ENCODE peak calls at places on chromosomes 11 and 22, in five cellular contexts. J is cardiac muscle cell, F is skeletal muscle cell, N is IMR-90, Q is psoas muscle. C is an unnamed sample.

GRCh38 chr11:119107538-119108150 is 500 bp downstream of the C2CD2L start:
- DNase-seq in J (no peak), F (no peak), N (no peak), Q (no peak), C (no peak)

GRCh38 chr11:83195176-83195531 is 1.6 kb downstream of the ANKRD42 start:
- DNase-seq in J (no peak), F (no peak), N (peak), Q (no peak), C (no peak)

GRCh38 chr11:359181-359714 is 10.1 kb upstream of the B4GALNT4 start:
- DNase-seq in J (no peak), F (no peak), N (no peak), Q (no peak), C (no peak)

GRCh38 chr11:12854297-12854661 is 154.8 kb upstream of the RASSF10 start:
- DNase-seq in J (no peak), F (no peak), N (no peak), Q (no peak), C (no peak)

GRCh38 chr22:24140357-24140756 is 40.9 kb upstream of the SUSD2 start:
- DNase-seq in J (no peak), F (no peak), N (peak), Q (no peak), C (no peak)

GRCh38 chr11:133134561-133135173 is 397.6 kb downstream of the OPCML start:
- DNase-seq in J (peak), F (no peak), N (peak), Q (peak), C (peak)

GRCh38 chr11:64675417-64676252 is 47.4 kb downstream of the NRXN2 start:
- DNase-seq in J (peak), F (peak), N (peak), Q (peak), C (peak)

GRCh38 chr11:94746721-94747120 is 21.4 kb upstream of the AMOTL1 start:
- DNase-seq in J (no peak), F (no peak), N (no peak), Q (no peak), C (no peak)

GRCh38 chr11:93504110-93505095 is 38.8 kb downstream of the SMCO4 start:
- DNase-seq in J (no peak), F (no peak), N (no peak), Q (no peak), C (no peak)

GRCh38 chr11:101617735-101618332 is 34.0 kb upstream of the TRPC6 start:
- DNase-seq in J (no peak), F (peak), N (peak), Q (no peak), C (peak)

GRCh38 chr22:43451651-43452050 is 39.8 kb downstream of the MPPED1 start:
- DNase-seq in J (no peak), F (no peak), N (no peak), Q (no peak), C (no peak)

GRCh38 chr11:74055938-74056337 is 47.1 kb upstream of the UCP3 start:
- DNase-seq in J (peak), F (peak), N (peak), Q (no peak), C (peak)

GRCh38 chr11:2466869-2467694 is 22.3 kb downstream of the KCNQ1 start:
- DNase-seq in J (no peak), F (no peak), N (no peak), Q (no peak), C (no peak)

GRCh38 chr11:19669511-19669910 is 43.1 kb upstream of the NAV2 start:
- DNase-seq in J (no peak), F (no peak), N (no peak), Q (no peak), C (no peak)

GRCh38 chr11:65641233-65642013 is 3.5 kb downstream of the SIPA1 start:
- DNase-seq in J (no peak), F (no peak), N (no peak), Q (no peak), C (no peak)

GRCh38 chr11:90148900-90149299 is 14.4 kb downstream of the NAALAD2 start:
- DNase-seq in J (no peak), F (no peak), N (no peak), Q (no peak), C (no peak)

GRCh38 chr22:24120029-24120428 is 61.3 kb upstream of the SUSD2 start:
- DNase-seq in J (no peak), F (no peak), N (no peak), Q (no peak), C (no peak)

GRCh38 chr11:46686886-46687810 is 13.3 kb downstream of the ARHGAP1 start:
- DNase-seq in J (peak), F (no peak), N (peak), Q (no peak), C (peak)

GRCh38 chr11:101063706-101064105 is 65.9 kb downstream of the PGR start:
- DNase-seq in J (no peak), F (no peak), N (no peak), Q (no peak), C (no peak)

GRCh38 chr22:33832558-33833151 is 87.6 kb downstream of the LARGE1 start:
- DNase-seq in J (peak), F (no peak), N (no peak), Q (peak), C (peak)

GRCh38 chr22:44243761-44244160 is 63.0 kb downstream of the PARVG start:
- DNase-seq in J (no peak), F (no peak), N (no peak), Q (no peak), C (no peak)

GRCh38 chr11:57499413-57499982 is 16.0 kb downstream of the SLC43A1 start:
- DNase-seq in J (peak), F (peak), N (peak), Q (peak), C (peak)

GRCh38 chr11:99534812-99535211 is 514.1 kb downstream of the CNTN5 start:
- DNase-seq in J (peak), F (peak), N (peak), Q (no peak), C (peak)

GRCh38 chr11:36361901-36362391 is 65.9 kb downstream of the PRR5L start:
- DNase-seq in J (peak), F (peak), N (peak), Q (no peak), C (peak)

GRCh38 chr22:20437253-20438065 is at the start of gene SCARF2:
- DNase-seq in J (peak), F (no peak), N (peak), Q (peak), C (peak)

GRCh38 chr11:92453055-92453454 is 228.4 kb downstream of the FAT3 start:
- DNase-seq in J (peak), F (peak), N (peak), Q (no peak), C (peak)

GRCh38 chr11:76763573-76764348 is 19.4 kb upstream of the TSKU start:
- DNase-seq in J (peak), F (peak), N (peak), Q (no peak), C (peak)

GRCh38 chr11:10646956-10647355 is 46.6 kb downstream of the IRAG1 start:
- DNase-seq in J (no peak), F (no peak), N (no peak), Q (no peak), C (no peak)

GRCh38 chr11:72625746-72626636 is 48.2 kb downstream of the PDE2A start:
- DNase-seq in J (peak), F (no peak), N (peak), Q (peak), C (peak)

GRCh38 chr11:115636686-115637555 is 132.7 kb upstream of the CADM1 start:
- DNase-seq in J (no peak), F (no peak), N (no peak), Q (no peak), C (no peak)

GRCh38 chr11:95101935-95102334 is 12.3 kb downstream of the ENDOD1 start:
- DNase-seq in J (no peak), F (no peak), N (no peak), Q (no peak), C (no peak)

GRCh38 chr22:41966607-41967240 is 2.5 kb upstream of the SEPTIN3 start:
- DNase-seq in J (peak), F (peak), N (peak), Q (no peak), C (peak)

GRCh38 chr11:15534266-15534665 is 419.5 kb downstream of the INSC start:
- DNase-seq in J (no peak), F (no peak), N (no peak), Q (no peak), C (no peak)

GRCh38 chr11:22244986-22245592 is 52.2 kb downstream of the ANO5 start:
- DNase-seq in J (peak), F (peak), N (peak), Q (peak), C (peak)

GRCh38 chr11:75562836-75563484 is 907 bp downstream of the SERPINH1 start:
- DNase-seq in J (peak), F (no peak), N (peak), Q (peak), C (peak)

GRCh38 chr22:37228106-37229011 is 15.7 kb downstream of the RAC2 start:
- DNase-seq in J (peak), F (no peak), N (peak), Q (no peak), C (peak)

GRCh38 chr11:12189543-12190235 is 79.3 kb downstream of the MICAL2 start:
- DNase-seq in J (no peak), F (no peak), N (no peak), Q (no peak), C (no peak)

GRCh38 chr11:111283945-111284481 is 14.3 kb upstream of the POU2AF3 start:
- DNase-seq in J (no peak), F (peak), N (peak), Q (no peak), C (peak)

DNA sequence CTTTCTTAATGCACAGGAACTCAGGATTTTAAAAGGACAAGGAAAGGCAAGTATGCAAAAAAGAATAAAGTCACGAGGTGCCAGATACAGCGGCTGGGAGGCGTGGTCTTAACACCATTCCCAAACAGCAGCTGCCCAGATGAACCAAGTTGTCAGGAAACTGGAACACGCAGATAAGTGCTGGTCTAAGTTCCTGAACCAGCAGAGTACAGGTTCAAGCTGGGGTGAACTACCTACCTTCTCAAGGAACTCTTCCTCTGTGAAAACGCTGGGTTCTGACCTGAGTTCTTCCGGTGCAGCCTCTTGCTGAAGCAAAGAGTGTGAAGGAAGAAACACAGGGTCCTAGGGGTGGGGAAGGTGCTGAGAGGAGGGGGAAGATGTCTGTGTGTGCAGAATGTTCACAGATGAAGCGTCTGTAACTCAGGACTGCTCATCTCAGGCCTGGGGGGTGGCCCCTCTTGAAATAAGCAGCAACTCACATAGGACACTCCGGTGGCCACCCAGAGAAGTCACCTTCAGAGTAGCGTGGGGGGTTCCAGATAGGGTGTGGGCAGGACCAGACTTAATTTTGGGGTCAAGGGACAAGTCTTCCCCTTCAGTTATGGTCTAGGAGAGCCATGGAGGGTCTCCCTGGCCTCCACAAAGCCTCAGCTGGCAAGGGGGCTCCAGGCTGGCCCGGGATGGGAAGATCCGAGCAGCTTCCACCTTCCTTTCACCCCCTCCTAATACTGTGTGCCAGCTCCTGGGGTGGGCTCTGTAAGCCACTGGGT is 3.2 kb downstream of the TPST2 start:
- DNase-seq in J (peak), F (no peak), N (no peak), Q (no peak), C (no peak)
- H3K4me3 ChIP-seq in J (no peak), F (no peak), N (no peak), Q (peak), C (no peak)

DNA sequence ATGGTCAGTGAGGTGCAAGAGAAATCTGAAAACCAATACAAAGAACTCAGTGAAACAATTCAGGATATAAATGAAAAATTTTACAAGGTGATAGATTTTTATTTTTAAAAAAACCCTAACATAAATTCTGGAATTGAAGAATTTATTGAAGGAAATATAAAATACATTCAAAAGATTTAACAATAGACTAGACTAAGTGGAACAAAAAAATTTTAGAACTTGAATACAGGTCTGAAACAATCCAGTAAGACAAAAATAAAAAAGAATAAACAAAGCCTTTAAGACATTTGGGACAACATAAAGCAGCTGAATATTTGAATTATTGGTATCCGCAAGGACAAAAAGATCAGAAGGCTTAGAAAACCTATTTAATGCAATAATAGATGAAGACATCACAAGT is 8.7 kb downstream of the SPA17 start:
- DNase-seq in J (no peak), F (no peak), N (no peak), Q (no peak), C (no peak)
- H3K4me3 ChIP-seq in J (no peak), F (no peak), N (no peak), Q (no peak), C (no peak)

DNA sequence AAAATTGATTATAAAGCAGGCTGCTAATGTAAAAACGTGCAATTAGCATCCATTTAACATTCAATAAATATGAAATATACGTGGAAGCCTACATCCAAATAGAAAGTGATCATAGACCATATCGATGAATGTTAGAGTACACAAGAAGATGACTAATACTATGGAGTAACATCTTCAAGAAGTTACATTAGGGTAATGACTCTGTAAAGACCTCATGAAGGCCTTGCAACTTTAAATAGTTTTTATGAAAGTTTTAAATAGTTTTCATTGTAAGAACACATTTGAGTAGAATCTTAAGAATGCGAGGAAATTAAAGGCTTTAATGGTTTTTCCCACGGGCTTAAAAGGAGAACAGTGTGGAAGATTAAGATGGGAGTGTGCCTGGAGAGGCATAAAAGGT is 1.4 kb downstream of the TRIM34 start:
- DNase-seq in J (peak), F (no peak), N (peak), Q (no peak), C (no peak)
- H3K4me3 ChIP-seq in J (no peak), F (no peak), N (no peak), Q (no peak), C (no peak)

GRCh38 chr11:113084297-113084696 is 123.1 kb downstream of the NCAM1 start:
- DNase-seq in J (no peak), F (no peak), N (no peak), Q (no peak), C (no peak)

GRCh38 chr11:113085446-113085845 is 124.2 kb downstream of the NCAM1 start:
- DNase-seq in J (no peak), F (peak), N (no peak), Q (no peak), C (no peak)

GRCh38 chr11:113077379-113077778 is 116.2 kb downstream of the NCAM1 start:
- DNase-seq in J (no peak), F (no peak), N (no peak), Q (no peak), C (no peak)

GRCh38 chr11:113083571-113083970 is 122.4 kb downstream of the NCAM1 start:
- DNase-seq in J (no peak), F (no peak), N (no peak), Q (no peak), C (no peak)

DNA sequence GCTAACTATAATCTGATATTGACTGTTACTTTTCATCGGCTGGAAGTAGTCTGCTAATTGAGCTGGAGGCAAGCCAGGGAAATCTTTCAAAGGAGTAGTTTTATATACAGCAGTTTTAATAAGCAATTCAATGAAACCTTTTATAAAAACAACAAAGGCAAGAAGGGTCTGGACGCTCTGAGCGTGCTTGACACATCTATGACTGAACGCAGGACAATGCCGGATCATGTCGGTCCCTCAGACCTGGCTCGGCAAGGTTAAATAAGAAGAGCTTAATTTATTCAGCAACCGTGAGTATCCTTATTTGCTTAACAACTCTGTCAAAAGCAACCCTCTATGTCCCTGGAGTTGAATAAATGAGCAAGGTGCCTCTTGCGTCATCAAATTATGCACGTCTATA is 121.3 kb downstream of the NCAM1 start:
- DNase-seq in J (no peak), F (no peak), N (no peak), Q (no peak), C (no peak)
- H3K4me3 ChIP-seq in J (no peak), F (no peak), N (no peak), Q (no peak), C (no peak)

GRCh38 chr11:66958956-66959274 is 732 bp upstream of the PC start:
- DNase-seq in J (no peak), F (no peak), N (no peak), Q (no peak), C (no peak)
- H3K4me3 ChIP-seq in J (peak), F (peak), N (peak), Q (peak), C (peak)

GRCh38 chr11:128724891-128725611 is 31.2 kb downstream of the FLI1 start:
- DNase-seq in J (no peak), F (no peak), N (no peak), Q (no peak), C (no peak)
- H3K4me3 ChIP-seq in J (no peak), F (no peak), N (no peak), Q (no peak), C (no peak)

DNA sequence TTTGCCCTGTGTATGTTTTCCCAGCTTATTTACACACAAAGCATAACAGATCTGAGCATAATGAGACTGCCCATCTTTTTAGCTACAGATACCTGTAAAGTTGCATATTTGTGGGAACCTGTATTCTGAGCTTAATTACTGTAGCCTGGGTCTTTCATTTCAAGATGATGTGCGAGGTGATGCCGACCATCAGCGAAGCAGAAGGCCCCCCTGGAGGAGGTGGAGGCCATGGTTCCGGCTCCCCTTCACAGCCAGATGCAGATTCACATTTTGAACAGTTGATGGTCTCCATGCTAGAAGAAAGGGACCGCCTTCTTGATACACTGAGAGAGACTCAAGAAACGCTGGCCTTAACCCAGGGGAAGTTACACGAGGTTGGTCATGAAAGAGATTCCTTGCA is 1.5 kb downstream of the PPFIA1 start:
- DNase-seq in J (no peak), F (no peak), N (no peak), Q (no peak), C (no peak)
- H3K4me3 ChIP-seq in J (no peak), F (no peak), N (no peak), Q (peak), C (no peak)